ENCODE peak calls at places on chromosome 15, in four cellular contexts. S, L, W and R are unnamed samples.

GRCh38 chr15:71237456-71238188 is 122.4 kb downstream of the THSD4 start:
- DNase-seq in S (peak; percentile 97), L (no peak), W (peak; percentile 46), R (no peak)

GRCh38 chr15:66024998-66025397 is 155.7 kb downstream of the RAB11A start:
- DNase-seq in S (peak; percentile 28), L (no peak), W (no peak), R (no peak)

GRCh38 chr15:79970921-79971434 is at the start of gene BCL2A1:
- DNase-seq in S (peak; percentile 83), L (no peak), W (peak; percentile 47), R (no peak)

GRCh38 chr15:40282870-40283614 is at the start of gene ANKRD63:
- DNase-seq in S (no peak), L (no peak), W (no peak), R (peak; percentile 49)

GRCh38 chr15:36449662-36450145 is 129.7 kb upstream of the CDIN1 start:
- DNase-seq in S (no peak), L (no peak), W (no peak), R (no peak)

GRCh38 chr15:91122296-91122695 is 22.2 kb downstream of the SV2B start:
- DNase-seq in S (no peak), L (no peak), W (no peak), R (no peak)

GRCh38 chr15:77826006-77826695 is 193.4 kb upstream of the LINGO1 start:
- DNase-seq in S (no peak), L (no peak), W (no peak), R (no peak)

GRCh38 chr15:50840520-50840919 is 68.0 kb upstream of the AP4E1 start:
- DNase-seq in S (no peak), L (peak; percentile 53), W (no peak), R (no peak)

GRCh38 chr15:73851679-73852078 is 21.7 kb upstream of the TBC1D21 start:
- DNase-seq in S (peak; percentile 80), L (peak; percentile 82), W (peak; percentile 22), R (no peak)

GRCh38 chr15:76345269-76345879 is 8.8 kb downstream of the ISL2 start:
- DNase-seq in S (no peak), L (no peak), W (no peak), R (no peak)
- H3K4me3 ChIP-seq in S (no peak overlapping the region), L (peak overlapping the region; percentile 51), W (no peak overlapping the region), R (peak overlapping the region; percentile 76)

GRCh38 chr15:99320374-99321215 is 69.3 kb downstream of the LRRC28 start:
- DNase-seq in S (no peak), L (no peak), W (no peak), R (no peak)

GRCh38 chr15:99324700-99325099 is 73.4 kb downstream of the LRRC28 start:
- DNase-seq in S (no peak), L (no peak), W (no peak), R (no peak)

GRCh38 chr15:99324082-99324620 is 72.9 kb downstream of the LRRC28 start:
- DNase-seq in S (peak; percentile 59), L (no peak), W (no peak), R (no peak)

GRCh38 chr15:99322643-99323405 is 71.5 kb downstream of the LRRC28 start:
- DNase-seq in S (no peak), L (no peak), W (no peak), R (no peak)

GRCh38 chr15:99321477-99321876 is 70.2 kb downstream of the LRRC28 start:
- DNase-seq in S (no peak), L (no peak), W (no peak), R (no peak)
- H3K27ac ChIP-seq in S (no peak overlapping the region), L (no peak overlapping the region), W (no peak overlapping the region), R (no peak overlapping the region)

DNA sequence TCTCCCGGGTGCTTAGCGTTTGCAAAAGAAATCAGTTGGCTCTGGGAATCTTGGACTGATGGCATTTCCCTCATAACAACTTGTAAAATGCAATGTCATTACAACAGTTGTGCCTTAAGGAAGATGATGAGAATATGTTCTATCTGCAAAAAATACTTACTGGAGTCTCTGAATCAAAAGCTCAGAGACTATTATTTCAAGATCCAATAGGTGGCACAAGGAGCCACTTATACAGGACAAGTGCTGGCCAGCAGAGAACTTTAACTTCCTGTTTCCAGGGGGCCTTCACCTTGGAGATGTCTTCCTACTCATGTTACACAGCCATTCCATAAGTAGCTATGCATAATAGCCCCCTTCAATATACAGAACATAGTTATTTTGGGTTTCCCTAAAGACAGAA is 8.9 kb upstream of the RPS27L start:
- DNase-seq in S (peak; percentile 45), L (peak; percentile 34), W (no peak), R (no peak)
- TF ChIP-seq CTCF in S (no peak), L (no peak), W (no peak), R (no peak)

GRCh38 chr15:67241132-67241855 is 13.2 kb downstream of the AAGAB start:
- DNase-seq in S (no peak), L (no peak), W (no peak), R (no peak)
- H3K4me3 ChIP-seq in S (no peak overlapping the region), L (no peak overlapping the region), W (no peak overlapping the region), R (no peak overlapping the region)

DNA sequence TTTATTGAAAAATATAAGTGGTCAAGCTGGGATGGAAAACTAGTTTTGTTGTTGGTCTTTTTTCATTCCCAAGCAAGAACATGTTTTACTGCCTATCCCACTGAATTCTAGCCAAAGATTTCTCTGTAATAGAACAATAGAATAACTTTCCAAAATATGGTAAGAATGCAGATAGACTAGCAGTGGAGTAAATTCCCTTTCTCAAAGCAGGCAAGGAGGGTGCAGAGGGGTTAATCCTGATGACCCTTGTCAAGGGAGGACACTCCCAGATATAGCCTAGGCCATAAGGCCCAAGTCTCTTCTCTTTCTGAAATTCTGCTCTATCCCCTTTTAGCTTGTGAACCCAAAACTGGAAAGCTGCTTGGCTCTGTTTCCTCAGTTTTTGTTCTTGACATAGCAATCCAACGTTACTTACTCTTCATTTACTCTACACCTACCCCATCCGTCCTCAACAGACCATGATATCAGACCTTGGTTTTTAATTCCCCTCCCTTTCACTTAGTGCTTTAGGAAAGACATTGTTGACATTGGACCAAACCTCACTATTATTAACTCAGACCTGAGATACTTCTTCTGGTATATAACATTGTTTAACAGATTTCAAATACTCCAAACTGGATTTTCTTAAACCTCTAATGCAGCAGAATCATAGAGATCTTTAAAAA is 453.6 kb upstream of the THBS1 start:
- DNase-seq in S (peak; percentile 74), L (no peak), W (no peak), R (no peak)
- H3K27ac ChIP-seq in S (peak overlapping the region; percentile 88), L (no peak overlapping the region), W (peak overlapping the region; percentile 62), R (no peak overlapping the region)